ENCODE peak calls at places on chromosomes 2 and 18, in six cellular contexts. J, Q, U, V, T and K are unnamed samples.
A peak's percentile ranks its signal among the peaks of the same experiment; 100 is the strongest.

GRCh38 chr2:211085056-211085680 is 528.8 kb downstream of the CPS1 start:
- DNase-seq in J (peak; percentile 60), Q (peak; percentile 47), U (no peak), V (no peak), T (peak; percentile 40), K (no peak)

GRCh38 chr2:202185816-202186221 is 52.6 kb downstream of the SUMO1 start:
- DNase-seq in J (no peak), Q (peak; percentile 54), U (no peak), V (peak; percentile 53), T (no peak), K (no peak)

GRCh38 chr2:195633573-195633870 is 23.5 kb upstream of the SLC39A10 start:
- DNase-seq in J (no peak), Q (no peak), U (no peak), V (no peak), T (no peak), K (no peak)

GRCh38 chr2:179726461-179727180 is 134.8 kb downstream of the ZNF385B start:
- DNase-seq in J (no peak), Q (no peak), U (no peak), V (no peak), T (no peak), K (no peak)

GRCh38 chr2:10186868-10187535 is 64.5 kb downstream of the RRM2 start:
- DNase-seq in J (no peak), Q (no peak), U (peak; percentile 46), V (no peak), T (no peak), K (no peak)

GRCh38 chr2:151381266-151381665 is 23.9 kb downstream of the TNFAIP6 start:
- DNase-seq in J (no peak), Q (no peak), U (no peak), V (no peak), T (no peak), K (no peak)

GRCh38 chr18:23943903-23944624 is 70.5 kb upstream of the TTC39C start:
- DNase-seq in J (no peak), Q (peak; percentile 59), U (no peak), V (no peak), T (no peak), K (no peak)

GRCh38 chr2:133063792-133064191 is 393.8 kb upstream of the LYPD1 start:
- DNase-seq in J (peak; percentile 34), Q (peak; percentile 30), U (no peak), V (no peak), T (peak; percentile 9), K (no peak)

GRCh38 chr2:10490806-10491291 is 42.7 kb upstream of the ODC1 start:
- DNase-seq in J (no peak), Q (no peak), U (peak; percentile 52), V (no peak), T (no peak), K (no peak)

GRCh38 chr2:7071916-7072556 is 154.8 kb downstream of the RNF144A start:
- DNase-seq in J (no peak), Q (no peak), U (no peak), V (no peak), T (peak; percentile 52), K (no peak)
- H3K27ac ChIP-seq in J (no peak overlapping the region), Q (no peak overlapping the region), U (no peak overlapping the region), V (no peak overlapping the region), T (no peak overlapping the region), K (no peak overlapping the region)

GRCh38 chr18:75201273-75201898 is 7.6 kb downstream of the PTGR3 start:
- DNase-seq in J (no peak), Q (no peak), U (no peak), V (no peak), T (no peak), K (no peak)

GRCh38 chr18:75200644-75201272 is 8.2 kb downstream of the PTGR3 start:
- DNase-seq in J (no peak), Q (no peak), U (no peak), V (no peak), T (no peak), K (no peak)

GRCh38 chr18:75200071-75200470 is 8.9 kb downstream of the PTGR3 start:
- DNase-seq in J (no peak), Q (no peak), U (no peak), V (no peak), T (no peak), K (no peak)

GRCh38 chr18:75198046-75198445 is 10.9 kb downstream of the PTGR3 start:
- DNase-seq in J (no peak), Q (peak; percentile 56), U (no peak), V (no peak), T (no peak), K (no peak)

GRCh38 chr18:75199327-75199726 is 9.6 kb downstream of the PTGR3 start:
- DNase-seq in J (no peak), Q (peak; percentile 16), U (no peak), V (no peak), T (no peak), K (no peak)
- H3K4me1 ChIP-seq in J (no peaks in the 10 kb centered on the region), Q (peaks cover 27% of the 10 kb centered on the region), U (peaks cover 7% of the 10 kb centered on the region), V (no peaks in the 10 kb centered on the region), T (no peaks in the 10 kb centered on the region), K (peaks cover 8% of the 10 kb centered on the region)

GRCh38 chr2:239355724-239356123 is 45.1 kb downstream of the HDAC4 start:
- DNase-seq in J (no peak), Q (peak; percentile 34), U (no peak), V (no peak), T (no peak), K (no peak)
- H3K27ac ChIP-seq in J (no peak overlapping the region), Q (peak overlapping the region; percentile 4), U (no peak overlapping the region), V (no peak overlapping the region), T (no peak overlapping the region), K (no peak overlapping the region)

GRCh38 chr2:33213648-33214047 is 262.8 kb upstream of the RASGRP3 start:
- DNase-seq in J (no peak), Q (no peak), U (no peak), V (no peak), T (no peak), K (no peak)
- H3K4me1 ChIP-seq in J (no peaks in the 10 kb centered on the region), Q (peaks cover 76% of the 10 kb centered on the region), U (no peaks in the 10 kb centered on the region), V (peaks cover 15% of the 10 kb centered on the region), T (no peaks in the 10 kb centered on the region), K (no peaks in the 10 kb centered on the region)

GRCh38 chr2:166410828-166411472 is 35.2 kb upstream of the SCN9A start:
- DNase-seq in J (no peak), Q (peak; percentile 95), U (no peak), V (no peak), T (no peak), K (no peak)
- H3K27ac ChIP-seq in J (no peak overlapping the region), Q (peak overlapping the region; percentile 86), U (no peak overlapping the region), V (no peak overlapping the region), T (no peak overlapping the region), K (no peak overlapping the region)

DNA sequence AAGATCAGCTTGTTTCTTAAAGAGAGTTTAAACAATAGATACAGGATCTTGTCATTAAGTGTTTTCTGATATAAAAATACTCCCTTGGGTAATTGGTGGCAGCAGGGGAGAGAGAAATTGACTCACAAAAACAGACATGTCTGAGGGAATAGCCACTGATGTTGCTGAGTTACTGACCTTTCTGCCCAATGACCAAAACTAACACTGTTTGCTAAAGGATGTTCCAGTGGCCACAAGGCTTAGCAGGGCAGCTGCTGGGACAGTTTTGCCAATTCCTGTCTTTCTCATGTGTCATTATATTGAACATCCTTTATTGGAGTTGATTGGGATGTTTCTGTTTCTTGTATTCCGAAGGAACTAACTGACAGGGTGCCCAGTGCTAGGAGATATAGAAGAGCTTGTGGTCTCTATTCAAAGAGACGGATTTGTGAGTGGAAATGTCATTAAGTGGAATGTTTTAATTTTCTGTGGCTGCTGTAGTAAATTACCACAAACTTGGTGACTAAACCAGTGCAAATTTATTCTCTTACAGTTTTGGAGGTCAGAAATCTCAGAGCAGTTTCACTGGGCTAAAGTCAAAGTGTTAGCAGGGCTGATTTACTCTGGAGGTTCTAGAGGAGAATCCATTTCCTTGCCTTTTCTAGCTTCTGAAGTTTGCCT is 124.8 kb upstream of the RMDN2 start:
- DNase-seq in J (no peak), Q (no peak), U (no peak), V (no peak), T (no peak), K (no peak)
- H3K4me1 ChIP-seq in J (no peaks in the 10 kb centered on the region), Q (peaks cover 68% of the 10 kb centered on the region), U (peaks cover 9% of the 10 kb centered on the region), V (no peaks in the 10 kb centered on the region), T (no peaks in the 10 kb centered on the region), K (peaks cover 6% of the 10 kb centered on the region)

DNA sequence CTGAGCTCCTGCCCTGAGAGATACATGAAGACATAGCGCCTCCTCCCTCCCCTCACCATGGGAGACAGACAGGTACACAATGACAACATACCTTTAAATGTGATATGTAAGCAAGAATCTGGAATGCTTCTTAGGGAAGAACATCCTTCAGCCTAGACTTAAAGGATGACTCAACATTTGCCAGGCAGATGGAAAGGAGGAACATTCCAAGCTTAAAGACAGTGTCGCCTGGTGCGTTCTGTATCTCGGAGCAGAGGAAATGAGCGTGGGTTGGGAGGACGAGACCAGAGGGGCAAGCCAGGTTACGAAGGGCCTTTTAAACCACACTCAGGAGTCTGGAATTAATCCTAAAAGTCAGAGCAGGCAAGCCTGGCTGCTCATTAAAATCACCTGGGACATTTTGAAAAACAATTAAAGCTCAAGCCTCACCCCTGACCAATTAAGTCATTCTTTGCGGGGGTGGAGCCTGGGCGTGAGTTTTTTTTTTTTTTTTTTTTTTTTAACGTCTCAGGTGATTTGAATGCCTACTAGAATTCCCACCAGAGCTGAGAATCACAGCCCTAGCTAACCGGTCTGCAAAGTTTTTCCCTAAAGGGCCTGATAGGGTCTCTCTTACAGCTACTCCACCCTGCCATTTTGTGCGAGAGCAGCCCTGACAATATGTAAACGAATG is 131.2 kb upstream of the SEC11C start:
- DNase-seq in J (no peak), Q (peak; percentile 78), U (no peak), V (no peak), T (no peak), K (no peak)
- H3K27ac ChIP-seq in J (no peak overlapping the region), Q (no peak overlapping the region), U (no peak overlapping the region), V (no peak overlapping the region), T (no peak overlapping the region), K (no peak overlapping the region)

DNA sequence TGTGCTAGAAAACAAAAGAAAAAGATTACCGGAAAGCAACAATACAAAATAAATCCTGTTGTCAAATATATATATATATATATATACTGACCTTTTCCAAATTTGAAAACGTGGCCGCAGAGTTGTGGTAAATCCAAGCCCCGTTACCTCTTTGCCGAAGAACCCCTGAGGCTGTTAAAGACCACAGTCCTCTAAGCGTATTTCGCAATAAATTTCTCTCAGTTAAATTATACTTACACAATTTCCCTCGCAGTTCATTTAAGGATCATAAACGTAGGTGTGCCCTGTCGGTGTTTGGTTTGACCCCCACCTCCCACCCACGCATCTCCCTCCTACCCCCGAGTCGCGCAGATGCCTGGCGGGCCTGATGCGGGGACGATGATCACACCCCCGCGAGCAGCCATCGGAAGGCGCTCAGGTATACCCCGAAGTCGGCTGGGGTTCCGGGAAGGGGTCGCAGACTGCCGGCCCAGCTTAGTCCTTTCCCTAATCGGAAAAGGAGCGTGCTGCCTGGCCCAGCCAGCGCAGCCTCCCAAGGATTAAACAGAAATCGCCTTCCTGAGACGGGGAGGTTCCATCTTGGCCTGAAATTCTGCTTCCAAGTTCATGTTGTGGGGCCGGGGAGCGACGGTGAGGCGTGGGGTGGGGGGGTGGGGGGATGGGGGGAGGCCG is 2.9 kb upstream of the MEIS1 start:
- DNase-seq in J (no peak), Q (no peak), U (no peak), V (peak; percentile 23), T (no peak), K (no peak)
- H3K4me1 ChIP-seq in J (no peaks in the 10 kb centered on the region), Q (no peaks in the 10 kb centered on the region), U (peaks cover 25% of the 10 kb centered on the region), V (no peaks in the 10 kb centered on the region), T (peaks cover 21% of the 10 kb centered on the region), K (peaks cover 4% of the 10 kb centered on the region)